ENCODE peak calls at places on chromosomes 12 and 14, in eight cellular contexts. Z, S, D, W, O, E, G and B are unnamed samples.

GRCh38 chr14:24694680-24695079 is 60.7 kb upstream of the GZMB start:
- DNase-seq in Z (no peak), S (no peak), D (no peak), W (no peak), O (no peak), E (no peak), G (no peak), B (no peak)

GRCh38 chr14:21626491-21627230 is 8.1 kb downstream of the OR10G2 start:
- DNase-seq in Z (peak), S (peak), D (no peak), W (peak), O (peak), E (no peak), G (no peak), B (no peak)

GRCh38 chr12:14612250-14612649 is 44.6 kb upstream of the PLBD1 start:
- DNase-seq in Z (no peak), S (no peak), D (no peak), W (no peak), O (no peak), E (no peak), G (no peak), B (no peak)

GRCh38 chr12:7369274-7369729 is 65.4 kb downstream of the ACSM4 start:
- DNase-seq in Z (no peak), S (no peak), D (no peak), W (peak), O (no peak), E (no peak), G (peak), B (no peak)

GRCh38 chr12:4089147-4089606 is 184.4 kb upstream of the CCND2 start:
- DNase-seq in Z (no peak), S (no peak), D (no peak), W (no peak), O (no peak), E (no peak), G (no peak), B (no peak)

GRCh38 chr12:67772276-67773169 is 124.0 kb downstream of the DYRK2 start:
- DNase-seq in Z (peak), S (no peak), D (no peak), W (no peak), O (no peak), E (no peak), G (no peak), B (no peak)

GRCh38 chr14:76780360-76780759 is 19.1 kb downstream of the VASH1 start:
- DNase-seq in Z (no peak), S (no peak), D (no peak), W (no peak), O (no peak), E (no peak), G (no peak), B (no peak)

GRCh38 chr14:91545946-91546716 is 36.0 kb upstream of the PPP4R3A start:
- DNase-seq in Z (no peak), S (peak), D (no peak), W (no peak), O (no peak), E (no peak), G (no peak), B (no peak)

GRCh38 chr12:68349921-68350606 is 17.9 kb upstream of the MDM1 start:
- DNase-seq in Z (no peak), S (no peak), D (no peak), W (no peak), O (no peak), E (peak), G (no peak), B (no peak)

GRCh38 chr12:96241484-96242256 is 47.5 kb downstream of the ELK3 start:
- DNase-seq in Z (peak), S (no peak), D (no peak), W (no peak), O (peak), E (no peak), G (no peak), B (no peak)

GRCh38 chr14:28785096-28785952 is 18.7 kb downstream of the FOXG1 start:
- DNase-seq in Z (peak), S (no peak), D (no peak), W (no peak), O (no peak), E (no peak), G (no peak), B (peak)

GRCh38 chr12:127438512-127439244 is 828.3 kb upstream of the TMEM132C start:
- DNase-seq in Z (no peak), S (no peak), D (no peak), W (no peak), O (no peak), E (no peak), G (no peak), B (no peak)

GRCh38 chr14:77436042-77436441 is 12.7 kb upstream of the NOXRED1 start:
- DNase-seq in Z (no peak), S (no peak), D (no peak), W (no peak), O (no peak), E (no peak), G (no peak), B (no peak)

GRCh38 chr14:38430522-38430921 is 174.6 kb upstream of the CLEC14A start:
- DNase-seq in Z (no peak), S (no peak), D (no peak), W (no peak), O (no peak), E (no peak), G (no peak), B (no peak)

GRCh38 chr14:31898835-31899528 is 178.1 kb upstream of the ARHGAP5 start:
- DNase-seq in Z (no peak), S (peak), D (no peak), W (no peak), O (no peak), E (no peak), G (no peak), B (no peak)

GRCh38 chr14:60153996-60154395 is 11.2 kb downstream of the DHRS7 start:
- DNase-seq in Z (no peak), S (no peak), D (no peak), W (no peak), O (no peak), E (no peak), G (no peak), B (no peak)

GRCh38 chr14:97185186-97185585 is 388.0 kb downstream of the VRK1 start:
- DNase-seq in Z (no peak), S (peak), D (no peak), W (no peak), O (no peak), E (no peak), G (no peak), B (no peak)

GRCh38 chr14:37858733-37859132 is 263.3 kb downstream of the TTC6 start:
- DNase-seq in Z (no peak), S (no peak), D (no peak), W (no peak), O (no peak), E (no peak), G (no peak), B (no peak)

GRCh38 chr12:54273981-54274380 is 5.9 kb downstream of the CBX5 start:
- DNase-seq in Z (no peak), S (no peak), D (no peak), W (no peak), O (no peak), E (peak), G (no peak), B (no peak)

GRCh38 chr14:77124345-77125274 is 17.0 kb downstream of the ZDHHC22 start:
- DNase-seq in Z (peak), S (no peak), D (peak), W (peak), O (peak), E (peak), G (peak), B (peak)

GRCh38 chr14:105570482-105570881 is 44.1 kb downstream of the TMEM121 start:
- DNase-seq in Z (no peak), S (no peak), D (no peak), W (no peak), O (no peak), E (no peak), G (no peak), B (no peak)

GRCh38 chr12:12439636-12440035 is 82.8 kb downstream of the BORCS5 start:
- DNase-seq in Z (peak), S (peak), D (no peak), W (peak), O (peak), E (no peak), G (no peak), B (no peak)

GRCh38 chr12:77344651-77345050 is 279.3 kb upstream of the E2F7 start:
- DNase-seq in Z (no peak), S (no peak), D (no peak), W (no peak), O (peak), E (no peak), G (no peak), B (no peak)

GRCh38 chr14:69527635-69528034 is 43.1 kb downstream of the PLEKHD1 start:
- DNase-seq in Z (no peak), S (no peak), D (no peak), W (no peak), O (no peak), E (no peak), G (no peak), B (no peak)

GRCh38 chr12:49944046-49944445 is 6.5 kb upstream of the AQP2 start:
- DNase-seq in Z (no peak), S (no peak), D (no peak), W (no peak), O (no peak), E (no peak), G (no peak), B (no peak)

GRCh38 chr12:15855646-15856045 is 26.5 kb upstream of the STRAP start:
- DNase-seq in Z (peak), S (peak), D (no peak), W (peak), O (peak), E (no peak), G (no peak), B (no peak)

GRCh38 chr14:33948143-33948962 is 2.5 kb downstream of the EGLN3 start:
- DNase-seq in Z (no peak), S (no peak), D (no peak), W (no peak), O (no peak), E (no peak), G (no peak), B (no peak)

GRCh38 chr14:50762001-50762930 is 68.7 kb downstream of the NIN start:
- DNase-seq in Z (peak), S (peak), D (no peak), W (no peak), O (peak), E (no peak), G (no peak), B (no peak)

GRCh38 chr12:94427520-94428381 is 31.9 kb downstream of the CEP83 start:
- DNase-seq in Z (peak), S (no peak), D (no peak), W (peak), O (peak), E (no peak), G (peak), B (no peak)

GRCh38 chr12:127509066-127509778 is 757.7 kb upstream of the TMEM132C start:
- DNase-seq in Z (peak), S (no peak), D (no peak), W (peak), O (peak), E (no peak), G (no peak), B (no peak)

GRCh38 chr12:31890295-31891285 is 68.6 kb upstream of the RESF1 start:
- DNase-seq in Z (no peak), S (no peak), D (no peak), W (no peak), O (no peak), E (no peak), G (no peak), B (no peak)

GRCh38 chr12:28563926-28564325 is 373.7 kb downstream of the CCDC91 start:
- DNase-seq in Z (peak), S (peak), D (no peak), W (no peak), O (peak), E (no peak), G (no peak), B (no peak)

GRCh38 chr12:7450667-7451066 is 6.7 kb upstream of the CD163L1 start:
- DNase-seq in Z (no peak), S (peak), D (no peak), W (no peak), O (no peak), E (no peak), G (no peak), B (no peak)

GRCh38 chr14:64703393-64704144 is 655 bp upstream of the PLEKHG3 start:
- DNase-seq in Z (no peak), S (no peak), D (no peak), W (no peak), O (peak), E (no peak), G (no peak), B (no peak)

GRCh38 chr12:20404576-20405346 is 36.4 kb downstream of the PDE3A start:
- DNase-seq in Z (peak), S (peak), D (no peak), W (no peak), O (peak), E (no peak), G (peak), B (no peak)

GRCh38 chr14:102977475-102977874 is 55.0 kb downstream of the AMN start:
- DNase-seq in Z (no peak), S (no peak), D (no peak), W (no peak), O (no peak), E (no peak), G (no peak), B (no peak)

GRCh38 chr12:51846911-51847829 is 1.3 kb downstream of the FIGNL2 start:
- DNase-seq in Z (no peak), S (no peak), D (peak), W (no peak), O (no peak), E (peak), G (peak), B (peak)

GRCh38 chr12:20625531-20625930 is 69.6 kb upstream of the SLCO1C1 start:
- DNase-seq in Z (no peak), S (no peak), D (no peak), W (no peak), O (no peak), E (no peak), G (no peak), B (no peak)

GRCh38 chr12:64633940-64634337 is 23.6 kb downstream of the RASSF3 start:
- DNase-seq in Z (peak), S (peak), D (peak), W (peak), O (peak), E (no peak), G (peak), B (no peak)

DNA sequence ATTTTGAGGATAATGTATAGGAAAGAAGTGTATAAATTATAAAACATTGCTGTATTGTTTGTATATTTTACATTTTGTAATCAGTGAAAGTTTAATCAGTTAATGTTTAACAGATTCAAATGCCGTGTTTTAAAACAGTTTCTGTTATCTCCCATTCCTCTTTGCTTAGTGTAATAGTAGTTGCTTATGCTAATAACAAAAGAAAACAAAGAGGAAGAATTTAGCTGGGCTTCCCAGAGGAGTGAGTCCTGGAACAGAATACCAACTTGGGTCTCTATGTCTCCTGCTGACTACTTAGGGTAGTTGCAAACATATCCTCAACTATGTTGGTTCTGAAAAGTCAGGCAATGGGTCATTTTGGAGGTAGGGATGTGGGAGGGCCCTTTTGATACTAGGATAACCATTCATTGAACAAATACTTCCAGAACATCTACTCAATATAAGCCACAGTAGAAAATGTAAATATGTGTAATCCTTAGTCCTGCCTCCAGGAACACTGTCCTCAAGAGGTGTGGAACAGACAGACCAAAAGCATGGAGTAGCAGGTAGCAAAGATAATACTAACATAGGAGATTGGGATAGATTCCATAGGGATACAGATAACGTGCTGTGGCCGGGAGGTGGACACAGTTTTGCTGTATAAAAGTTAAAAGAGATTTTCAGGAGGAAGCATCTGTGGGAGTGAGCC is 36.1 kb upstream of the EVL start:
- DNase-seq in Z (peak), S (no peak), D (no peak), W (no peak), O (peak), E (no peak), G (no peak), B (no peak)
- TF ChIP-seq CTCF in Z (peak), S (no peak), D (no peak), W (no peak), O (peak), E (no peak), G (no peak), B (no peak)

GRCh38 chr12:116366824-116367223 is 89.3 kb upstream of the MED13L start:
- DNase-seq in Z (no peak), S (no peak), D (no peak), W (no peak), O (no peak), E (no peak), G (no peak), B (no peak)

GRCh38 chr12:116365606-116366455 is 88.3 kb upstream of the MED13L start:
- DNase-seq in Z (no peak), S (no peak), D (no peak), W (no peak), O (no peak), E (no peak), G (no peak), B (no peak)

GRCh38 chr12:116365114-116365513 is 87.6 kb upstream of the MED13L start:
- DNase-seq in Z (no peak), S (peak), D (no peak), W (no peak), O (no peak), E (no peak), G (no peak), B (no peak)

GRCh38 chr12:116368196-116369194 is 91.0 kb upstream of the MED13L start:
- DNase-seq in Z (no peak), S (no peak), D (peak), W (no peak), O (no peak), E (no peak), G (no peak), B (peak)

GRCh38 chr12:116366456-116366776 is 88.9 kb upstream of the MED13L start:
- DNase-seq in Z (no peak), S (no peak), D (peak), W (no peak), O (no peak), E (peak), G (no peak), B (no peak)
- TF ChIP-seq CTCF in Z (no peak), S (no peak), D (no peak), W (no peak), O (no peak), E (no peak), G (no peak), B (no peak)

DNA sequence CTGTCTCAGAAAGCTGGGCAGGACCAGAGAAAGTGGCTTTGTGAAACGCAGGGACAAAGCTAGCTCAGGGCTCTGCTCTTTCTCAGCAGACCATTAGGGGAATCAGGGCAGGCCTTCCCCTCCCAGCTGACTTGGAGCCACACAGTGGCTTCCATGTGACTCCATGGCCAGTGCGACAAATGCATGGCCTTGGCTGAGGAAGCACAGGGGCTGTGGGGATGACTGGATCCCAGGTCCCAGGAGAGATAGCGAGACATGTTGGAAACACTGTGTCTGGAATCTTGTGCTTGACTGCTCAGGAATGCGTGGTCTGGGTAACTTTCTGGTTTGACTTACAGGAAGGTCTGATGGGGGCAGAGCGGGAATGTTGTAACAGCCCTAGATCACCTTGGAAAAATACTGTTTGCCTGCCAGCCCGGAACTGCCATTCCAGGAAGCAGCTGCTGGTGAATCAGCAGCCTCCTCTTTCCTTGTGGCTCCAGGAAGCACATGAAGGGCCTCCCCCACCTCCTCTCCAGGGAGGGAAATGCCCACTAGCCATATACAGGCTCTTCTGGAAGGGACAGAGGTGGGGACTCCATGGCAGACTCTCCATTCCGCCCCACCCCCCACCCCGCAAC is 133.5 kb upstream of the HIF1A start:
- DNase-seq in Z (peak), S (peak), D (peak), W (peak), O (peak), E (no peak), G (peak), B (no peak)
- TF ChIP-seq CTCF in Z (no peak), S (no peak), D (no peak), W (no peak), O (peak), E (no peak), G (no peak), B (no peak)

GRCh38 chr12:48455116-48455515 is 17.2 kb upstream of the ANP32D start:
- DNase-seq in Z (no peak), S (no peak), D (no peak), W (no peak), O (no peak), E (no peak), G (no peak), B (no peak)
- TF ChIP-seq CTCF in Z (no peak), S (no peak), D (no peak), W (no peak), O (no peak), E (no peak), G (no peak), B (no peak)

GRCh38 chr14:68361231-68361630 is 431.6 kb downstream of the ZFP36L1 start:
- DNase-seq in Z (peak), S (peak), D (no peak), W (peak), O (peak), E (no peak), G (no peak), B (no peak)
- TF ChIP-seq CTCF in Z (no peak), S (no peak), D (no peak), W (no peak), O (no peak), E (no peak), G (no peak), B (no peak)

DNA sequence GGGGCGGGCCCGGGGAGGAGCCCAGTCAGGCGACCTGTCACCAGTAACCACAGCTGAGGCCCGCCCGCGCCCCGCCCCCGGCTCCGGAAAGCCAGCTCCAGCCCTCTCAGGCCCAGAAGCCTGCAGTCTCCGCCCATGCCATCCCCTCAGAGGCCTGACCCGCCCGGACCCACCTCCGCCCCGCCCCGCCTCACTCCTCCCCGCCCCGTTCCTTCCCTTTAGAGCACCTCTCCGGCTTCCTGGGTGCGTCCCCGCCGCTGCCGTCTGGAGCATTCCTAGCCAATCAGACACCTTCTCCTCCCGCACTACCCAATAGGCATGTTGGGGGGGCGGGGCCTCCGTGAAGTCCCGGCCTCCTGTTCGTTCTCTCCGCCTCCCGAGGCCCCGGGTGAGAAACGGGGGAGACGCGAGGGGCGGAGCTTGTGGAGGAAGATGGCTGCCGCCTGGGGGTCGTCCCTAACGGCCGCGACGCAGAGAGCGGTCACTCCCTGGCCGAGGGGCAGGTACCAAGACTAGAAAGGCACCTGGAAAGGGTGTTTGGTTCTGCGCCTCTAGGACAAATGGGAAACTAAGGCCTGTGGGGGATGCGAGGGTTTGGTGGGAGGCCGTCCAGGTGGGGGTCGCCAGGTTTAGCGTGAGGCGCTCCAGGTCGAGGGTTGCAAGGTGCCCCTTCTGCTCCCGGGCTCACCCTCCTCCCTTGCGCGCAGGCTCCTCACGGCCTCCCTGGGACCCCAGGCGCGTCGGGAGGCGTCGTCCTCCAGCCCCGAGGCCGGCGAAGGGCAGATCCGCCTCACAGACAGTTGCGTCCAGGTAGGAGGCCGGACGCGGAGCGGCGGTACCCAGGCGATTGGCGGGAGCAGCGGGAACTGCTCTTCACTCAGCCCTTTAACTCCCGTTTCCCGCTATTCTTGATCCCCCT is at the start of gene ISCA2:
- DNase-seq in Z (peak), S (peak), D (peak), W (peak), O (peak), E (peak), G (peak), B (peak)
- TF ChIP-seq CTCF in Z (no peak), S (no peak), D (no peak), W (no peak), O (no peak), E (no peak), G (no peak), B (peak)